ENCODE peak calls at places on chromosomes 5 and 9, in eight cellular contexts. One of them, this sample, is unnamed.

GRCh38 chr5:78050888-78051287 is 243.6 kb downstream of the AP3B1 start:
- DNase-seq in NCI-H460: no peak
- DNase-seq in HCT116: no peak
- DNase-seq in gastrocnemius medialis: no peak
- DNase-seq in kidney: no peak
- DNase-seq in WTC11: no peak
- DNase-seq in glutamatergic neuron: no peak
- DNase-seq in body of pancreas: no peak
- DNase-seq in this sample: no peak

GRCh38 chr5:81420039-81420667 is 26.2 kb upstream of the ACOT12 start:
- DNase-seq in NCI-H460: peak
- DNase-seq in HCT116: peak
- DNase-seq in gastrocnemius medialis: no peak
- DNase-seq in kidney: no peak
- DNase-seq in WTC11: no peak
- DNase-seq in glutamatergic neuron: no peak
- DNase-seq in body of pancreas: no peak
- DNase-seq in this sample: no peak

GRCh38 chr9:9804109-9804508 is 808.7 kb downstream of the PTPRD start:
- DNase-seq in NCI-H460: no peak
- DNase-seq in HCT116: no peak
- DNase-seq in gastrocnemius medialis: no peak
- DNase-seq in kidney: no peak
- DNase-seq in WTC11: no peak
- DNase-seq in glutamatergic neuron: no peak
- DNase-seq in body of pancreas: no peak
- DNase-seq in this sample: no peak

GRCh38 chr5:156438076-156438475 is 111.1 kb downstream of the SGCD start:
- DNase-seq in NCI-H460: no peak
- DNase-seq in HCT116: no peak
- DNase-seq in gastrocnemius medialis: no peak
- DNase-seq in kidney: no peak
- DNase-seq in WTC11: no peak
- DNase-seq in glutamatergic neuron: no peak
- DNase-seq in body of pancreas: no peak
- DNase-seq in this sample: no peak

GRCh38 chr9:4196886-4197285 is 103.0 kb downstream of the GLIS3 start:
- DNase-seq in NCI-H460: no peak
- DNase-seq in HCT116: no peak
- DNase-seq in gastrocnemius medialis: no peak
- DNase-seq in kidney: no peak
- DNase-seq in WTC11: no peak
- DNase-seq in glutamatergic neuron: no peak
- DNase-seq in body of pancreas: no peak
- DNase-seq in this sample: no peak

GRCh38 chr5:72693001-72693442 is 123.4 kb upstream of the TNPO1 start:
- DNase-seq in NCI-H460: no peak
- DNase-seq in HCT116: no peak
- DNase-seq in gastrocnemius medialis: no peak
- DNase-seq in kidney: no peak
- DNase-seq in WTC11: no peak
- DNase-seq in glutamatergic neuron: no peak
- DNase-seq in body of pancreas: no peak
- DNase-seq in this sample: no peak

GRCh38 chr5:57834829-57835554 is 352.4 kb upstream of the ACTBL2 start:
- DNase-seq in NCI-H460: peak
- DNase-seq in HCT116: no peak
- DNase-seq in gastrocnemius medialis: no peak
- DNase-seq in kidney: no peak
- DNase-seq in WTC11: peak
- DNase-seq in glutamatergic neuron: no peak
- DNase-seq in body of pancreas: peak
- DNase-seq in this sample: no peak

GRCh38 chr9:96413312-96414221 is 4.6 kb downstream of the ZNF367 start:
- DNase-seq in NCI-H460: no peak
- DNase-seq in HCT116: no peak
- DNase-seq in gastrocnemius medialis: no peak
- DNase-seq in kidney: no peak
- DNase-seq in WTC11: no peak
- DNase-seq in glutamatergic neuron: peak
- DNase-seq in body of pancreas: no peak
- DNase-seq in this sample: no peak

GRCh38 chr9:116027951-116028350 is 125.6 kb upstream of the PAPPA start:
- DNase-seq in NCI-H460: no peak
- DNase-seq in HCT116: no peak
- DNase-seq in gastrocnemius medialis: no peak
- DNase-seq in kidney: no peak
- DNase-seq in WTC11: no peak
- DNase-seq in glutamatergic neuron: no peak
- DNase-seq in body of pancreas: no peak
- DNase-seq in this sample: no peak

GRCh38 chr5:14358536-14358935 is 215.4 kb downstream of the TRIO start:
- DNase-seq in NCI-H460: no peak
- DNase-seq in HCT116: no peak
- DNase-seq in gastrocnemius medialis: no peak
- DNase-seq in kidney: no peak
- DNase-seq in WTC11: no peak
- DNase-seq in glutamatergic neuron: no peak
- DNase-seq in body of pancreas: no peak
- DNase-seq in this sample: no peak

GRCh38 chr9:95381243-95381642 is 63.7 kb upstream of the FANCC start:
- DNase-seq in NCI-H460: peak
- DNase-seq in HCT116: no peak
- DNase-seq in gastrocnemius medialis: no peak
- DNase-seq in kidney: no peak
- DNase-seq in WTC11: no peak
- DNase-seq in glutamatergic neuron: no peak
- DNase-seq in body of pancreas: no peak
- DNase-seq in this sample: no peak

GRCh38 chr5:10760033-10760975 is 730 bp downstream of the DAP start:
- DNase-seq in NCI-H460: peak
- DNase-seq in HCT116: peak
- DNase-seq in gastrocnemius medialis: no peak
- DNase-seq in kidney: no peak
- DNase-seq in WTC11: peak
- DNase-seq in glutamatergic neuron: peak
- DNase-seq in body of pancreas: peak
- DNase-seq in this sample: no peak

GRCh38 chr5:138224712-138225111 is 11.6 kb upstream of the CDC23 start:
- DNase-seq in NCI-H460: no peak
- DNase-seq in HCT116: no peak
- DNase-seq in gastrocnemius medialis: no peak
- DNase-seq in kidney: no peak
- DNase-seq in WTC11: no peak
- DNase-seq in glutamatergic neuron: no peak
- DNase-seq in body of pancreas: no peak
- DNase-seq in this sample: no peak

GRCh38 chr9:2367970-2368369 is 253.6 kb upstream of the VLDLR start:
- DNase-seq in NCI-H460: no peak
- DNase-seq in HCT116: no peak
- DNase-seq in gastrocnemius medialis: no peak
- DNase-seq in kidney: no peak
- DNase-seq in WTC11: peak
- DNase-seq in glutamatergic neuron: no peak
- DNase-seq in body of pancreas: no peak
- DNase-seq in this sample: no peak

This sample was measured in psoas muscle.